ENCODE peak calls at places on chromosome 12, in seven cellular contexts. Q is RCC 7860, A is left ventricle myocardium superior, W is left cardiac atrium, T is left ventricle myocardium inferior, Z is tibial artery, D is cardiac fibroblast. U is an unnamed sample.

GRCh38 chr12:92942905-92943304 is 13.8 kb upstream of the EEA1 start:
- DNase-seq in Q (no peak), A (no peak), W (no peak), T (no peak), Z (no peak), D (peak), U (no peak)

GRCh38 chr12:124608451-124608870 is 41.0 kb upstream of the NCOR2 start:
- DNase-seq in Q (no peak), A (no peak), W (no peak), T (no peak), Z (no peak), D (no peak), U (no peak)

GRCh38 chr12:1502856-1503255 is 91.5 kb downstream of the FBXL14 start:
- DNase-seq in Q (no peak), A (no peak), W (no peak), T (no peak), Z (no peak), D (peak), U (no peak)

GRCh38 chr12:30939234-30939633 is 12.7 kb downstream of the TSPAN11 start:
- DNase-seq in Q (no peak), A (no peak), W (no peak), T (no peak), Z (no peak), D (no peak), U (no peak)

GRCh38 chr12:3421191-3421590 is 69.8 kb upstream of the PRMT8 start:
- DNase-seq in Q (no peak), A (no peak), W (no peak), T (no peak), Z (no peak), D (no peak), U (no peak)

GRCh38 chr12:115203661-115204060 is 519.7 kb upstream of the TBX3 start:
- DNase-seq in Q (no peak), A (no peak), W (no peak), T (no peak), Z (no peak), D (no peak), U (no peak)

GRCh38 chr12:15540025-15540424 is 217.7 kb downstream of the PTPRO start:
- DNase-seq in Q (no peak), A (no peak), W (no peak), T (no peak), Z (no peak), D (no peak), U (no peak)

GRCh38 chr12:82896286-82896685 is 209.6 kb downstream of the TMTC2 start:
- DNase-seq in Q (no peak), A (no peak), W (no peak), T (no peak), Z (no peak), D (no peak), U (no peak)

GRCh38 chr12:131039551-131039950 is 85.8 kb downstream of the ADGRD1 start:
- DNase-seq in Q (no peak), A (no peak), W (no peak), T (no peak), Z (no peak), D (no peak), U (no peak)

GRCh38 chr12:82398883-82399282 is 40.6 kb downstream of the METTL25 start:
- DNase-seq in Q (no peak), A (no peak), W (no peak), T (no peak), Z (no peak), D (no peak), U (no peak)

GRCh38 chr12:31015215-31015614 is 58.4 kb upstream of the DDX11 start:
- DNase-seq in Q (no peak), A (no peak), W (no peak), T (no peak), Z (no peak), D (no peak), U (no peak)

GRCh38 chr12:2526371-2526770 is 268.4 kb upstream of the FKBP4 start:
- DNase-seq in Q (no peak), A (no peak), W (no peak), T (no peak), Z (no peak), D (no peak), U (no peak)

GRCh38 chr12:14618990-14619389 is 51.3 kb upstream of the PLBD1 start:
- DNase-seq in Q (no peak), A (no peak), W (no peak), T (no peak), Z (no peak), D (peak), U (no peak)